ENCODE peak calls at places on chromosomes 11 and 22, in eight cellular contexts. V, D, A, O, U, E, X and T are unnamed samples.

GRCh38 chr11:118207079-118207478 is 17.7 kb downstream of the JAML start:
- DNase-seq in D (no peak), A (no peak), O (no peak), V (no peak), X (no peak), E (no peak), U (no peak), T (no peak)

GRCh38 chr11:74460481-74461154 is 6.7 kb downstream of the KCNE3 start:
- DNase-seq in V (no peak), X (no peak), O (no peak), U (no peak), A (no peak), D (no peak), E (no peak), T (no peak)

GRCh38 chr11:74397531-74398243 is 546 bp downstream of the PGM2L1 start:
- DNase-seq in O (no peak), X (peak; percentile 68), D (no peak), U (peak; percentile 69), E (peak; percentile 91), A (peak; percentile 36), V (peak; percentile 21), T (peak; percentile 42)

GRCh38 chr11:77372736-77373135 is 71.2 kb upstream of the GDPD4 start:
- DNase-seq in V (no peak), O (no peak), D (no peak), U (no peak), A (no peak), E (no peak), X (no peak), T (no peak)

GRCh38 chr22:20566420-20567260 is 59.2 kb downstream of the MED15 start:
- DNase-seq in X (no peak), V (peak; percentile 55), E (no peak), D (no peak), U (no peak), O (peak; percentile 78), A (no peak), T (no peak)

GRCh38 chr11:9138612-9139579 is 47.5 kb upstream of the SCUBE2 start:
- DNase-seq in E (no peak), V (no peak), D (no peak), A (no peak), X (peak; percentile 51), O (no peak), U (no peak), T (no peak)

GRCh38 chr11:56670984-56671383 is 7.5 kb downstream of the OR5AR1 start:
- DNase-seq in D (no peak), V (no peak), X (no peak), O (no peak), A (no peak), E (no peak), U (no peak), T (no peak)

GRCh38 chr11:117851091-117851490 is 25.4 kb downstream of the FXYD6 start:
- DNase-seq in O (peak; percentile 79), E (peak; percentile 58), V (no peak), D (no peak), U (no peak), A (no peak), X (peak; percentile 17), T (no peak)

GRCh38 chr11:113647108-113647507 is 59.0 kb downstream of the TMPRSS5 start:
- DNase-seq in O (no peak), X (no peak), A (no peak), U (no peak), E (no peak), V (no peak), D (no peak), T (no peak)

GRCh38 chr11:63986932-63987513 is 785 bp downstream of the OTUB1 start:
- DNase-seq in X (no peak), O (peak; percentile 56), E (no peak), U (no peak), D (no peak), A (no peak), V (no peak), T (no peak)

GRCh38 chr22:36461665-36462474 is 19.6 kb downstream of the TXN2 start:
- DNase-seq in D (peak; percentile 50), O (peak; percentile 72), V (no peak), U (no peak), X (no peak), A (peak; percentile 80), E (peak; percentile 99), T (no peak)

GRCh38 chr22:43288378-43288777 is 54.8 kb downstream of the SCUBE1 start:
- DNase-seq in V (no peak), X (no peak), D (no peak), U (no peak), E (no peak), O (no peak), A (no peak), T (no peak)

GRCh38 chr11:116694017-116694725 is 78.6 kb downstream of the BUD13 start:
- DNase-seq in O (peak; percentile 22), V (no peak), A (no peak), E (no peak), U (peak; percentile 7), D (no peak), X (no peak), T (no peak)

GRCh38 chr22:31247726-31248125 is 35.6 kb downstream of the LIMK2 start:
- DNase-seq in A (no peak), E (no peak), D (no peak), U (peak; percentile 75), O (no peak), V (no peak), X (no peak), T (no peak)

GRCh38 chr11:114307524-114308203 is 11.5 kb downstream of the NNMT start:
- DNase-seq in O (peak; percentile 80), X (peak; percentile 41), A (no peak), E (no peak), D (peak; percentile 57), U (no peak), V (no peak), T (peak; percentile 25)

GRCh38 chr11:109933126-109933525 is 160.1 kb upstream of the ZC3H12C start:
- DNase-seq in O (no peak), D (no peak), X (no peak), V (no peak), A (no peak), E (no peak), U (no peak), T (no peak)

GRCh38 chr11:66881927-66882452 is 25.1 kb downstream of the LRFN4 start:
- DNase-seq in X (no peak), U (no peak), O (no peak), V (no peak), A (peak; percentile 45), D (no peak), E (no peak), T (no peak)

GRCh38 chr22:48210812-48211211 is 1448.4 kb downstream of the TBC1D22A start:
- DNase-seq in V (no peak), O (no peak), U (no peak), E (no peak), D (no peak), A (no peak), X (no peak), T (no peak)

GRCh38 chr22:46612904-46613605 is 7.1 kb upstream of the GRAMD4 start:
- DNase-seq in V (peak; percentile 33), D (no peak), X (peak; percentile 69), O (no peak), A (peak; percentile 49), E (no peak), U (peak; percentile 90), T (no peak)

GRCh38 chr11:7599209-7599608 is 74.1 kb downstream of the CYB5R2 start:
- DNase-seq in X (no peak), D (no peak), E (no peak), V (no peak), A (no peak), O (no peak), U (no peak), T (no peak)
- H3K4me3 ChIP-seq in X (no peak overlapping the region), D (no peak overlapping the region), E (no peak overlapping the region), V (no peak overlapping the region), A (no peak overlapping the region), O (no peak overlapping the region), U (no peak overlapping the region), T (no peak overlapping the region)

DNA sequence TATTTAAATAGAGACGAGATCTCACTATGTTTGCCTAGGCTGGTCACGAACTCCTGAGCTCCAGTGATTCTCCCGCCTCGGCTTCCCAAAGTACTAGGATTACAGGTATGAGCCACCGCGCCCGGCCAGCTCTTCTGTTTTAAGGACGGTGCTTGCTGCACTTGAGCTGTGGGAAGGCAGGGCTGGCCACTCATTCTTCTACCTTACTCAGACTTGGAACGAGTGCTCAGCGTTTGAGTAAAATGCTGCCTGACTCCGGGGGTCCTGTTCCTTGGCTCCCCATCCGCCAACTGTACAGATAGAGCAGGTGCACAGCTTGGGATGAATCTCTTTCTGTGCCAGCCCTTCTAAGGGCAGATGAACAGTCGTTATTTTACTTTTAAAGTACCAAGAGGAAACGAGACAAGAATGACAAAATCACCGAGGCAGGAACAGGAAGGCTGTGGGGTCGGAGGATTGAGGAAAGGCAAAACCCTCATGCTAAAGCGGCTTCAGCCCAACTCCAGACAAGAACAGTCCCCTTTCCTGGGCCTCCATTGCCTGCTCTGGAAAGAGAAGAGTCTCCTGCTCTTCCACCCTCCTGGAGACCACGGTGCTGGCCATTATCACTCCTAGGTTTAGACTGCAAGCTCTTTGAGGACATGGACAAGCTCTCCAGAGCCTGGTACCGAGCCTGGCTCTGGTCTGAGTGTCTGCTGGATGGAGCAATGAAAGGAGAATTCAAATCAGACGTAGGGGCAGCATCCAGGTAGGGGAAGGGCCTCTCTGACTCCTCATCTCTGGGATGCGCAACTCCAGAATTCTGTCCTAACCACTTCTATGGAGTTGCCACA is 1.0 kb upstream of the SUN2 start:
- DNase-seq in U (no peak), X (peak; percentile 39), O (no peak), D (no peak), E (no peak), V (no peak), A (no peak), T (no peak)
- H3K36me3 ChIP-seq in U (no peaks in the 10 kb centered on the region), X (no peaks in the 10 kb centered on the region), O (peaks cover 11% of the 10 kb centered on the region), D (peaks cover 11% of the 10 kb centered on the region), E (no peaks in the 10 kb centered on the region), V (peaks cover 18% of the 10 kb centered on the region), A (peaks cover 6% of the 10 kb centered on the region), T (peaks cover 6% of the 10 kb centered on the region)

GRCh38 chr11:12815150-12815523 is 140.9 kb downstream of the TEAD1 start:
- DNase-seq in V (no peak), O (no peak), E (no peak), U (no peak), A (no peak), D (no peak), X (no peak), T (no peak)

GRCh38 chr11:12815931-12816494 is 141.8 kb downstream of the TEAD1 start:
- DNase-seq in X (no peak), E (no peak), A (no peak), D (peak; percentile 57), V (no peak), O (no peak), U (no peak), T (no peak)

GRCh38 chr11:12822623-12823022 is 148.4 kb downstream of the TEAD1 start:
- DNase-seq in X (no peak), U (peak; percentile 56), D (no peak), A (no peak), V (no peak), O (no peak), E (no peak), T (no peak)

GRCh38 chr11:12817681-12818332 is 143.6 kb downstream of the TEAD1 start:
- DNase-seq in D (no peak), E (no peak), X (no peak), U (no peak), O (no peak), A (no peak), V (no peak), T (no peak)

GRCh38 chr11:12818333-12819015 is 144.3 kb downstream of the TEAD1 start:
- DNase-seq in E (no peak), O (no peak), V (no peak), U (no peak), D (no peak), A (no peak), X (no peak), T (peak; percentile 29)
- H3K4me3 ChIP-seq in E (no peak overlapping the region), O (no peak overlapping the region), V (no peak overlapping the region), U (no peak overlapping the region), D (no peak overlapping the region), A (no peak overlapping the region), X (no peak overlapping the region), T (no peak overlapping the region)

GRCh38 chr22:38720350-38720749 is 14.6 kb downstream of the GTPBP1 start:
- DNase-seq in A (no peak), X (no peak), D (no peak), O (no peak), U (no peak), E (no peak), V (no peak), T (no peak)
- H3K36me3 ChIP-seq in A (peaks cover 45% of the 10 kb centered on the region), X (peaks cover 48% of the 10 kb centered on the region), D (peaks cover 66% of the 10 kb centered on the region), O (peaks cover 22% of the 10 kb centered on the region), U (no peaks in the 10 kb centered on the region), E (peaks cover 7% of the 10 kb centered on the region), V (peaks cover 66% of the 10 kb centered on the region), T (no peaks in the 10 kb centered on the region)